ENCODE peak calls at places on chromosomes 2 and 18, in nine cellular contexts. E is activated CD8-positive, alpha-beta memory T cell treated with anti-CD3 and anti-CD28 coated beads for 4 hours; G is non-pigmented ciliary epithelial cell; Y is HTR-8/SVneo; C is EH; L is M059J; W is T-cell; F is CD8-positive, alpha-beta memory T cell; T is fibroblast of lung. O is an unnamed sample.

GRCh38 chr2:241314181-241314932 is 1.1 kb downstream of the HDLBP start:
- DNase-seq in E (no peak), G (no peak), Y (no peak), C (peak), L (peak), W (no peak), F (no peak), T (peak), O (peak)

GRCh38 chr18:63106727-63107126 is 212.8 kb downstream of the BCL2 start:
- DNase-seq in E (no peak), G (no peak), Y (no peak), C (no peak), L (no peak), W (no peak), F (no peak), T (no peak), O (no peak)

GRCh38 chr2:134401081-134401497 is 147.2 kb downstream of the MGAT5 start:
- DNase-seq in E (no peak), G (no peak), Y (no peak), C (peak), L (peak), W (no peak), F (no peak), T (no peak), O (no peak)

GRCh38 chr18:49745051-49746014 is 68.0 kb downstream of the ACAA2 start:
- DNase-seq in E (no peak), G (no peak), Y (no peak), C (no peak), L (no peak), W (no peak), F (no peak), T (no peak), O (no peak)

GRCh38 chr2:240224676-240225075 is 84.2 kb upstream of the OTOS start:
- DNase-seq in E (no peak), G (no peak), Y (no peak), C (peak), L (peak), W (no peak), F (no peak), T (peak), O (peak)

GRCh38 chr2:189782221-189782671 is 1.9 kb downstream of the ORMDL1 start:
- DNase-seq in E (no peak), G (no peak), Y (no peak), C (no peak), L (no peak), W (no peak), F (no peak), T (peak), O (peak)

GRCh38 chr2:1824202-1824905 is 80.0 kb upstream of the PXDN start:
- DNase-seq in E (no peak), G (no peak), Y (no peak), C (no peak), L (no peak), W (no peak), F (no peak), T (peak), O (no peak)

GRCh38 chr2:108910541-108911396 is 78.3 kb downstream of the EDAR start:
- DNase-seq in E (no peak), G (no peak), Y (no peak), C (no peak), L (no peak), W (no peak), F (no peak), T (no peak), O (no peak)

GRCh38 chr2:98896944-98897343 is 39.1 kb downstream of the CRACDL start:
- DNase-seq in E (no peak), G (no peak), Y (no peak), C (no peak), L (no peak), W (no peak), F (no peak), T (no peak), O (no peak)

GRCh38 chr2:236568068-236568921 is 1.3 kb upstream of the ACKR3 start:
- DNase-seq in E (no peak), G (no peak), Y (no peak), C (peak), L (no peak), W (peak), F (no peak), T (peak), O (no peak)

GRCh38 chr18:63339920-63340484 is 20.4 kb upstream of the BCL2 start:
- DNase-seq in E (no peak), G (no peak), Y (no peak), C (peak), L (peak), W (peak), F (peak), T (peak), O (no peak)

GRCh38 chr18:22176282-22176621 is 6.9 kb downstream of the GATA6 start:
- DNase-seq in E (no peak), G (no peak), Y (no peak), C (no peak), L (no peak), W (no peak), F (no peak), T (no peak), O (no peak)

GRCh38 chr2:138600732-138601437 is 99.3 kb downstream of the SPOPL start:
- DNase-seq in E (no peak), G (no peak), Y (no peak), C (peak), L (peak), W (no peak), F (no peak), T (no peak), O (peak)

GRCh38 chr2:218896501-218897393 is 16.1 kb downstream of the WNT10A start:
- DNase-seq in E (peak), G (no peak), Y (peak), C (no peak), L (peak), W (peak), F (peak), T (no peak), O (peak)

GRCh38 chr2:28351621-28352020 is 41.0 kb upstream of the FOSL2 start:
- DNase-seq in E (no peak), G (no peak), Y (no peak), C (no peak), L (no peak), W (no peak), F (no peak), T (no peak), O (no peak)

GRCh38 chr2:190334479-190335224 is 8.7 kb upstream of the INPP1 start:
- DNase-seq in E (no peak), G (no peak), Y (no peak), C (no peak), L (peak), W (no peak), F (no peak), T (no peak), O (no peak)

GRCh38 chr2:157784823-157785175 is 91.3 kb downstream of the ACVR1 start:
- DNase-seq in E (no peak), G (no peak), Y (no peak), C (no peak), L (peak), W (no peak), F (no peak), T (no peak), O (no peak)

GRCh38 chr2:152098798-152099654 is at the start of gene CACNB4:
- DNase-seq in E (no peak), G (no peak), Y (peak), C (peak), L (peak), W (no peak), F (no peak), T (peak), O (no peak)

GRCh38 chr2:130380096-130380934 is 24.5 kb downstream of the PTPN18 start:
- DNase-seq in E (no peak), G (no peak), Y (no peak), C (no peak), L (peak), W (no peak), F (no peak), T (no peak), O (no peak)

GRCh38 chr2:59713577-59713976 is 839.9 kb downstream of the BCL11A start:
- DNase-seq in E (no peak), G (no peak), Y (no peak), C (no peak), L (no peak), W (no peak), F (no peak), T (no peak), O (no peak)

GRCh38 chr2:54122939-54123338 is 7.5 kb downstream of the ACYP2 start:
- DNase-seq in E (no peak), G (peak), Y (peak), C (peak), L (peak), W (no peak), F (no peak), T (peak), O (peak)

O was measured in astrocyte.